ENCODE peak calls at places on chromosome 15, in ten cellular contexts. One of them, this sample, is unnamed.

GRCh38 chr15:64046347-64047153 is at the start of gene DAPK2:
- DNase-seq in stimulated activated CD4-positive, alpha-beta T cell treated with anti-CD3 and anti-CD28 coated beads, Interleukin-12 subunit alpha, Interleukin-12 subunit beta, amount 100 ng/mL, for 4 hours: peak
- DNase-seq in foreskin fibroblast: peak
- DNase-seq in HTR-8/SVneo: peak
- DNase-seq in activated T-cell treated with anti-CD3 and anti-CD28 coated beads, Interleukin-2, amount 50 U/mL, for 24 hours: peak
- DNase-seq in D341Med: peak
- DNase-seq in activated CD8-positive, alpha-beta memory T cell treated with anti-CD3 and anti-CD28 coated beads for 48 hours: peak
- DNase-seq in left lobe of liver: peak
- DNase-seq in iris pigment epithelial cell: peak
- DNase-seq in stimulated activated CD8-positive, alpha-beta memory T cell treated with anti-CD3 and anti-CD28 coated beads, Interleukin-7, amount 100 ng/mL, for 1 hour: peak
- DNase-seq in this sample: peak

GRCh38 chr15:62497356-62497755 is 332.3 kb upstream of the C2CD4B start:
- DNase-seq in stimulated activated CD4-positive, alpha-beta T cell treated with anti-CD3 and anti-CD28 coated beads, Interleukin-12 subunit alpha, Interleukin-12 subunit beta, amount 100 ng/mL, for 4 hours: no peak
- DNase-seq in foreskin fibroblast: peak
- DNase-seq in HTR-8/SVneo: no peak
- DNase-seq in activated T-cell treated with anti-CD3 and anti-CD28 coated beads, Interleukin-2, amount 50 U/mL, for 24 hours: no peak
- DNase-seq in D341Med: no peak
- DNase-seq in activated CD8-positive, alpha-beta memory T cell treated with anti-CD3 and anti-CD28 coated beads for 48 hours: no peak
- DNase-seq in left lobe of liver: no peak
- DNase-seq in iris pigment epithelial cell: no peak
- DNase-seq in stimulated activated CD8-positive, alpha-beta memory T cell treated with anti-CD3 and anti-CD28 coated beads, Interleukin-7, amount 100 ng/mL, for 1 hour: no peak
- DNase-seq in this sample: no peak

GRCh38 chr15:101070502-101071273 is 151.5 kb downstream of the LRRK1 start:
- DNase-seq in stimulated activated CD4-positive, alpha-beta T cell treated with anti-CD3 and anti-CD28 coated beads, Interleukin-12 subunit alpha, Interleukin-12 subunit beta, amount 100 ng/mL, for 4 hours: no peak
- DNase-seq in foreskin fibroblast: peak
- DNase-seq in HTR-8/SVneo: peak
- DNase-seq in activated T-cell treated with anti-CD3 and anti-CD28 coated beads, Interleukin-2, amount 50 U/mL, for 24 hours: no peak
- DNase-seq in D341Med: no peak
- DNase-seq in activated CD8-positive, alpha-beta memory T cell treated with anti-CD3 and anti-CD28 coated beads for 48 hours: no peak
- DNase-seq in left lobe of liver: no peak
- DNase-seq in iris pigment epithelial cell: peak
- DNase-seq in stimulated activated CD8-positive, alpha-beta memory T cell treated with anti-CD3 and anti-CD28 coated beads, Interleukin-7, amount 100 ng/mL, for 1 hour: no peak
- DNase-seq in this sample: peak

GRCh38 chr15:56295433-56295832 is 51.8 kb upstream of the RFX7 start:
- DNase-seq in stimulated activated CD4-positive, alpha-beta T cell treated with anti-CD3 and anti-CD28 coated beads, Interleukin-12 subunit alpha, Interleukin-12 subunit beta, amount 100 ng/mL, for 4 hours: no peak
- DNase-seq in foreskin fibroblast: no peak
- DNase-seq in HTR-8/SVneo: no peak
- DNase-seq in activated T-cell treated with anti-CD3 and anti-CD28 coated beads, Interleukin-2, amount 50 U/mL, for 24 hours: no peak
- DNase-seq in D341Med: no peak
- DNase-seq in activated CD8-positive, alpha-beta memory T cell treated with anti-CD3 and anti-CD28 coated beads for 48 hours: no peak
- DNase-seq in left lobe of liver: no peak
- DNase-seq in iris pigment epithelial cell: no peak
- DNase-seq in stimulated activated CD8-positive, alpha-beta memory T cell treated with anti-CD3 and anti-CD28 coated beads, Interleukin-7, amount 100 ng/mL, for 1 hour: no peak
- DNase-seq in this sample: no peak

GRCh38 chr15:68729789-68730201 is 90.9 kb downstream of the ANP32A start:
- DNase-seq in stimulated activated CD4-positive, alpha-beta T cell treated with anti-CD3 and anti-CD28 coated beads, Interleukin-12 subunit alpha, Interleukin-12 subunit beta, amount 100 ng/mL, for 4 hours: no peak
- DNase-seq in foreskin fibroblast: no peak
- DNase-seq in HTR-8/SVneo: no peak
- DNase-seq in activated T-cell treated with anti-CD3 and anti-CD28 coated beads, Interleukin-2, amount 50 U/mL, for 24 hours: no peak
- DNase-seq in D341Med: no peak
- DNase-seq in activated CD8-positive, alpha-beta memory T cell treated with anti-CD3 and anti-CD28 coated beads for 48 hours: no peak
- DNase-seq in left lobe of liver: no peak
- DNase-seq in iris pigment epithelial cell: no peak
- DNase-seq in stimulated activated CD8-positive, alpha-beta memory T cell treated with anti-CD3 and anti-CD28 coated beads, Interleukin-7, amount 100 ng/mL, for 1 hour: no peak
- DNase-seq in this sample: no peak

GRCh38 chr15:91553455-91553854 is 300.1 kb upstream of the SLCO3A1 start:
- DNase-seq in stimulated activated CD4-positive, alpha-beta T cell treated with anti-CD3 and anti-CD28 coated beads, Interleukin-12 subunit alpha, Interleukin-12 subunit beta, amount 100 ng/mL, for 4 hours: no peak
- DNase-seq in foreskin fibroblast: no peak
- DNase-seq in HTR-8/SVneo: no peak
- DNase-seq in activated T-cell treated with anti-CD3 and anti-CD28 coated beads, Interleukin-2, amount 50 U/mL, for 24 hours: no peak
- DNase-seq in D341Med: no peak
- DNase-seq in activated CD8-positive, alpha-beta memory T cell treated with anti-CD3 and anti-CD28 coated beads for 48 hours: no peak
- DNase-seq in left lobe of liver: no peak
- DNase-seq in iris pigment epithelial cell: no peak
- DNase-seq in stimulated activated CD8-positive, alpha-beta memory T cell treated with anti-CD3 and anti-CD28 coated beads, Interleukin-7, amount 100 ng/mL, for 1 hour: no peak
- DNase-seq in this sample: no peak

GRCh38 chr15:48596415-48596814 is 49.1 kb downstream of the FBN1 start:
- DNase-seq in stimulated activated CD4-positive, alpha-beta T cell treated with anti-CD3 and anti-CD28 coated beads, Interleukin-12 subunit alpha, Interleukin-12 subunit beta, amount 100 ng/mL, for 4 hours: no peak
- DNase-seq in foreskin fibroblast: no peak
- DNase-seq in HTR-8/SVneo: no peak
- DNase-seq in activated T-cell treated with anti-CD3 and anti-CD28 coated beads, Interleukin-2, amount 50 U/mL, for 24 hours: no peak
- DNase-seq in D341Med: no peak
- DNase-seq in activated CD8-positive, alpha-beta memory T cell treated with anti-CD3 and anti-CD28 coated beads for 48 hours: no peak
- DNase-seq in left lobe of liver: no peak
- DNase-seq in iris pigment epithelial cell: no peak
- DNase-seq in stimulated activated CD8-positive, alpha-beta memory T cell treated with anti-CD3 and anti-CD28 coated beads, Interleukin-7, amount 100 ng/mL, for 1 hour: no peak
- DNase-seq in this sample: no peak

GRCh38 chr15:47066386-47066785 is 650.9 kb upstream of the SEMA6D start:
- DNase-seq in stimulated activated CD4-positive, alpha-beta T cell treated with anti-CD3 and anti-CD28 coated beads, Interleukin-12 subunit alpha, Interleukin-12 subunit beta, amount 100 ng/mL, for 4 hours: no peak
- DNase-seq in foreskin fibroblast: no peak
- DNase-seq in HTR-8/SVneo: no peak
- DNase-seq in activated T-cell treated with anti-CD3 and anti-CD28 coated beads, Interleukin-2, amount 50 U/mL, for 24 hours: no peak
- DNase-seq in D341Med: no peak
- DNase-seq in activated CD8-positive, alpha-beta memory T cell treated with anti-CD3 and anti-CD28 coated beads for 48 hours: no peak
- DNase-seq in left lobe of liver: no peak
- DNase-seq in iris pigment epithelial cell: no peak
- DNase-seq in stimulated activated CD8-positive, alpha-beta memory T cell treated with anti-CD3 and anti-CD28 coated beads, Interleukin-7, amount 100 ng/mL, for 1 hour: no peak
- DNase-seq in this sample: no peak